ENCODE peak calls at places on chromosomes 7 and 10, in six cellular contexts. Q, L, M, N, F and Z are unnamed samples.

GRCh38 chr10:120400601-120401000 is 56.4 kb upstream of the PLPP4 start:
- DNase-seq in Q (no peak), L (no peak), M (no peak), N (no peak), F (no peak), Z (no peak)

GRCh38 chr7:50229964-50230363 is 74.6 kb upstream of the IKZF1 start:
- DNase-seq in Q (no peak), L (no peak), M (no peak), N (no peak), F (no peak), Z (no peak)

GRCh38 chr7:98831641-98832221 is 38.1 kb downstream of the TMEM130 start:
- DNase-seq in Q (peak), L (no peak), M (peak), N (peak), F (no peak), Z (peak)

GRCh38 chr7:50852901-50853300 is 70.2 kb upstream of the GRB10 start:
- DNase-seq in Q (no peak), L (no peak), M (no peak), N (no peak), F (no peak), Z (no peak)

GRCh38 chr10:45566415-45566814 is 106.2 kb downstream of the ZFAND4 start:
- DNase-seq in Q (no peak), L (no peak), M (no peak), N (no peak), F (no peak), Z (no peak)

GRCh38 chr7:3537210-3537875 is 236.3 kb downstream of the SDK1 start:
- DNase-seq in Q (no peak), L (peak), M (peak), N (no peak), F (peak), Z (no peak)

GRCh38 chr10:71222541-71223364 is 10.4 kb downstream of the UNC5B start:
- DNase-seq in Q (no peak), L (no peak), M (peak), N (no peak), F (no peak), Z (no peak)

GRCh38 chr7:174704-175103 is 17.7 kb upstream of the FAM20C start:
- DNase-seq in Q (no peak), L (no peak), M (no peak), N (no peak), F (no peak), Z (no peak)

GRCh38 chr7:144057954-144058353 is 9.2 kb downstream of the OR2A5 start:
- DNase-seq in Q (no peak), L (no peak), M (no peak), N (no peak), F (no peak), Z (no peak)

GRCh38 chr10:116848032-116848911 is 1.0 kb upstream of the ENO4 start:
- DNase-seq in Q (no peak), L (no peak), M (no peak), N (no peak), F (no peak), Z (no peak)

GRCh38 chr7:151131622-151132293 is 35.7 kb downstream of the GBX1 start:
- DNase-seq in Q (no peak), L (no peak), M (no peak), N (no peak), F (no peak), Z (no peak)

GRCh38 chr10:110207805-110208613 is 604 bp downstream of the MXI1 start:
- DNase-seq in Q (no peak), L (no peak), M (peak), N (peak), F (no peak), Z (no peak)

GRCh38 chr10:10915215-10915614 is 102.5 kb upstream of the CELF2 start:
- DNase-seq in Q (no peak), L (no peak), M (no peak), N (no peak), F (no peak), Z (no peak)

GRCh38 chr7:43195256-43195655 is 82.8 kb downstream of the HECW1 start:
- DNase-seq in Q (no peak), L (no peak), M (no peak), N (no peak), F (no peak), Z (no peak)

GRCh38 chr10:96678725-96679124 is 41.6 kb downstream of the PIK3AP1 start:
- DNase-seq in Q (no peak), L (no peak), M (no peak), N (no peak), F (no peak), Z (no peak)

GRCh38 chr10:77603529-77603927 is 34.1 kb downstream of the KCNMA1 start:
- DNase-seq in Q (no peak), L (no peak), M (peak), N (no peak), F (no peak), Z (no peak)

GRCh38 chr10:102675887-102676616 is 31.8 kb downstream of the TRIM8 start:
- DNase-seq in Q (no peak), L (peak), M (peak), N (no peak), F (peak), Z (no peak)

GRCh38 chr10:131261890-131262289 is 49.6 kb downstream of the TCERG1L start:
- DNase-seq in Q (no peak), L (no peak), M (no peak), N (no peak), F (no peak), Z (no peak)

GRCh38 chr10:124231188-124232135 is 138.1 kb upstream of the CHST15 start:
- DNase-seq in Q (no peak), L (no peak), M (no peak), N (peak), F (no peak), Z (no peak)

GRCh38 chr10:93503075-93503474 is 6.7 kb downstream of the CEP55 start:
- DNase-seq in Q (no peak), L (no peak), M (no peak), N (no peak), F (no peak), Z (no peak)

GRCh38 chr7:149524399-149524798 is 26.8 kb upstream of the ZNF746 start:
- DNase-seq in Q (no peak), L (no peak), M (no peak), N (no peak), F (no peak), Z (no peak)

GRCh38 chr10:97109562-97109961 is 76.2 kb downstream of the SLIT1 start:
- DNase-seq in Q (no peak), L (no peak), M (no peak), N (no peak), F (no peak), Z (no peak)

GRCh38 chr10:29344073-29344820 is 55.4 kb downstream of the LYZL1 start:
- DNase-seq in Q (no peak), L (no peak), M (no peak), N (no peak), F (no peak), Z (no peak)

GRCh38 chr7:159119026-159119741 is 25.5 kb downstream of the VIPR2 start:
- DNase-seq in Q (no peak), L (no peak), M (no peak), N (no peak), F (no peak), Z (no peak)

GRCh38 chr7:131602994-131603372 is 46.6 kb upstream of the PODXL start:
- DNase-seq in Q (no peak), L (no peak), M (no peak), N (no peak), F (no peak), Z (no peak)

GRCh38 chr10:59257224-59257623 is 80.8 kb downstream of the PHYHIPL start:
- DNase-seq in Q (no peak), L (no peak), M (no peak), N (no peak), F (no peak), Z (no peak)

GRCh38 chr10:113076949-113077348 is 126.9 kb downstream of the TCF7L2 start:
- DNase-seq in Q (no peak), L (no peak), M (no peak), N (no peak), F (no peak), Z (no peak)

GRCh38 chr10:109205929-109206585 is 717.3 kb downstream of the XPNPEP1 start:
- DNase-seq in Q (no peak), L (peak), M (no peak), N (no peak), F (peak), Z (no peak)

GRCh38 chr7:91894781-91895480 is 14.4 kb upstream of the MTERF1 start:
- DNase-seq in Q (no peak), L (no peak), M (no peak), N (no peak), F (no peak), Z (no peak)

GRCh38 chr10:81026597-81026996 is 488.9 kb downstream of the SH2D4B start:
- DNase-seq in Q (no peak), L (no peak), M (no peak), N (no peak), F (no peak), Z (no peak)